ENCODE peak calls at places on chromosomes 16 and 17, in four cellular contexts. N, X, P and C are unnamed samples.

GRCh38 chr16:49637511-49637910 is 218.4 kb downstream of the ZNF423 start:
- DNase-seq in N (no peak), X (no peak), P (no peak), C (no peak)

GRCh38 chr16:77584205-77584859 is 138.0 kb upstream of the NUDT7 start:
- DNase-seq in N (peak; percentile 83), X (peak; percentile 36), P (peak; percentile 79), C (peak; percentile 87)

GRCh38 chr17:36825113-36825955 is 111.9 kb upstream of the LHX1 start:
- DNase-seq in N (no peak), X (no peak), P (no peak), C (no peak)

GRCh38 chr16:66081967-66082366 is 284.5 kb upstream of the CDH5 start:
- DNase-seq in N (peak; percentile 50), X (no peak), P (peak; percentile 96), C (peak; percentile 40)

GRCh38 chr16:46830417-46830901 is 521 bp downstream of the C16orf87 start:
- DNase-seq in N (no peak), X (peak; percentile 55), P (peak; percentile 2), C (no peak)

GRCh38 chr17:28878981-28879380 is 18.6 kb downstream of the FLOT2 start:
- DNase-seq in N (peak; percentile 44), X (no peak), P (peak; percentile 33), C (peak; percentile 78)

GRCh38 chr16:88072571-88073001 is 121.4 kb downstream of the BANP start:
- DNase-seq in N (no peak), X (peak; percentile 18), P (no peak), C (no peak)

GRCh38 chr16:49910761-49911160 is 54.8 kb upstream of the ZNF423 start:
- DNase-seq in N (no peak), X (no peak), P (no peak), C (no peak)

GRCh38 chr17:41553176-41553575 is 18.7 kb downstream of the KRT9 start:
- DNase-seq in N (no peak), X (no peak), P (peak; percentile 56), C (no peak)

GRCh38 chr17:39553326-39553945 is 54.3 kb downstream of the NEUROD2 start:
- DNase-seq in N (peak; percentile 9), X (no peak), P (peak; percentile 50), C (peak; percentile 70)

GRCh38 chr17:7835818-7836595 is 2.0 kb downstream of the KDM6B start:
- DNase-seq in N (peak; percentile 72), X (peak; percentile 86), P (peak; percentile 49), C (peak; percentile 69)

GRCh38 chr16:23351360-23351759 is 49.3 kb downstream of the SCNN1B start:
- DNase-seq in N (no peak), X (no peak), P (no peak), C (no peak)

GRCh38 chr17:74541176-74542111 is 4.5 kb downstream of the CD300C start:
- DNase-seq in N (no peak), X (no peak), P (no peak), C (no peak)

GRCh38 chr17:52930581-52930980 is 772.1 kb upstream of the CA10 start:
- DNase-seq in N (no peak), X (no peak), P (no peak), C (no peak)

GRCh38 chr17:60604686-60605334 is 4.8 kb downstream of the PPM1D start:
- DNase-seq in N (peak; percentile 41), X (peak; percentile 34), P (peak; percentile 67), C (peak; percentile 44)

GRCh38 chr17:77280304-77280910 is 139.6 kb downstream of the SEC14L1 start:
- DNase-seq in N (peak; percentile 89), X (no peak), P (peak; percentile 80), C (no peak)

GRCh38 chr17:49063652-49064051 is 66.5 kb downstream of the IGF2BP1 start:
- DNase-seq in N (no peak), X (no peak), P (no peak), C (peak; percentile 38)

GRCh38 chr16:49855280-49855821 is 561 bp downstream of the ZNF423 start:
- DNase-seq in N (peak; percentile 82), X (peak; percentile 91), P (peak; percentile 63), C (peak; percentile 82)

GRCh38 chr17:42436401-42436800 is 13.3 kb upstream of the CAVIN1 start:
- DNase-seq in N (peak; percentile 99), X (peak; percentile 60), P (peak; percentile 100), C (peak; percentile 97)

GRCh38 chr16:18842565-18842964 is 41.2 kb upstream of the ARL6IP1 start:
- DNase-seq in N (no peak), X (no peak), P (no peak), C (no peak)

GRCh38 chr16:30778549-30779244 is 8.3 kb downstream of the ZNF629 start:
- DNase-seq in N (peak; percentile 88), X (no peak), P (peak; percentile 62), C (peak; percentile 82)

GRCh38 chr16:66569827-66570405 is 3.7 kb downstream of the CMTM1 start:
- DNase-seq in N (peak; percentile 74), X (no peak), P (peak; percentile 72), C (peak; percentile 74)

GRCh38 chr17:61355475-61355874 is 44.2 kb upstream of the TBX2 start:
- DNase-seq in N (no peak), X (no peak), P (no peak), C (no peak)

GRCh38 chr16:64627288-64627687 is 494.6 kb downstream of the CDH11 start:
- DNase-seq in N (no peak), X (no peak), P (peak; percentile 7), C (peak; percentile 27)

GRCh38 chr17:15957206-15957605 is 12.3 kb downstream of the ADORA2B start:
- DNase-seq in N (no peak), X (no peak), P (no peak), C (no peak)

GRCh38 chr16:88534731-88535141 is 35.5 kb upstream of the ZC3H18 start:
- DNase-seq in N (peak; percentile 42), X (peak; percentile 75), P (peak; percentile 37), C (peak; percentile 67)

GRCh38 chr17:1228752-1229353 is 41.4 kb upstream of the BHLHA9 start:
- DNase-seq in N (no peak), X (no peak), P (no peak), C (no peak)

GRCh38 chr16:89200850-89201466 is 621 bp upstream of the SLC22A31 start:
- DNase-seq in N (no peak), X (peak; percentile 16), P (no peak), C (no peak)

GRCh38 chr16:11194913-11195312 is 61.1 kb downstream of the SOCS1 start:
- DNase-seq in N (no peak), X (no peak), P (no peak), C (no peak)

GRCh38 chr17:19513897-19514488 is 19.7 kb upstream of the SLC47A1 start:
- DNase-seq in N (peak; percentile 69), X (peak; percentile 70), P (peak; percentile 67), C (peak; percentile 78)

GRCh38 chr16:8936421-8936820 is 27.3 kb downstream of the USP7 start:
- DNase-seq in N (peak; percentile 30), X (no peak), P (peak; percentile 54), C (peak; percentile 58)

GRCh38 chr16:86657972-86658371 is 79.6 kb downstream of the FOXL1 start:
- DNase-seq in N (no peak), X (no peak), P (no peak), C (no peak)
- H3K4me3 ChIP-seq in N (no peak overlapping the region), X (no peak overlapping the region), P (no peak overlapping the region), C (no peak overlapping the region)

GRCh38 chr17:67374329-67375053 is 2.6 kb upstream of the PITPNC1 start:
- DNase-seq in N (peak; percentile 85), X (peak; percentile 91), P (peak; percentile 85), C (peak; percentile 92)
- TF ChIP-seq CTCF in N (peak; percentile 86), X (peak; percentile 80), P (peak; percentile 91), C (peak; percentile 90)

DNA sequence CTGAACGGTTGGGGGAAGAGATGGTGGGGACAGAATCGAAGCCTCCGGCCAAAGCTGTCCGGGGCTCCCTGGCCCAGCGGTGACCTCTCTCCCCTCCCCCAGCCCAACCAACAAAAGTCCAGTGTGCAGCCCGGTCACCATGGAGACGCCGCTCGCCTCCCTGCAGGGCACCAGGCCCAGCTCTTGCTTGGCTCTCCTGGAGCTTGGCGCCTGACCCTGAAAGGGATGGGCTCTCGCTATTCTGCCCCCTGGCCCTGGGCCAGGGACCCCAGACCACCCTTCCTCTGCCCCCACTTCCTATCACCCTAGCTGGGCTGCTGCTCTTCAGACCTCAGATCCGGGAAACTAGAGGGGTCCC is 1.3 kb downstream of the METRN start:
- DNase-seq in N (peak; percentile 54), X (no peak), P (peak; percentile 48), C (peak; percentile 68)
- H3K4me3 ChIP-seq in N (no peak overlapping the region), X (peak overlapping the region; percentile 66), P (peak overlapping the region; percentile 49), C (peak overlapping the region; percentile 63)

GRCh38 chr16:79169239-79169638 is 431.3 kb downstream of the MAF start:
- DNase-seq in N (no peak), X (peak; percentile 39), P (peak; percentile 28), C (no peak)
- TF ChIP-seq CTCF in N (no peak), X (no peak), P (no peak), C (no peak)

GRCh38 chr17:47967607-47968252 is 3.2 kb upstream of the CDK5RAP3 start:
- DNase-seq in N (peak; percentile 69), X (no peak), P (peak; percentile 89), C (peak; percentile 68)
- H3K4me3 ChIP-seq in N (no peak overlapping the region), X (no peak overlapping the region), P (no peak overlapping the region), C (no peak overlapping the region)

DNA sequence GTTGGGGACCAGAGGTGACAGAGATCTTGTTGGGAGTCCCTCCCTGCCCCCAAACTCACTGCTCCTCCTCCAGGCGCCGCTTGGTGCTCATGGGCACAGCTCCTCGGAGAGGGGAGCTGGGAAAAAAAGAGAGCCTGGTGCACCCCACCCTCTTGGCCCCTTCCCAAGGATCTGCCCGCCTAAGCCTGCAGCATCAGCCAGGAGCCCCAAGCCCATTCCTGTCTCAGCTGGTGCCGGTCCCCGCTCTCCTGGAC is 400 bp downstream of the HCFC1R1 start:
- DNase-seq in N (peak; percentile 56), X (no peak), P (peak; percentile 74), C (peak; percentile 64)
- TF ChIP-seq CTCF in N (no peak), X (no peak), P (no peak), C (no peak)

GRCh38 chr17:45228985-45229517 is 7.4 kb downstream of the FMNL1 start:
- DNase-seq in N (peak; percentile 96), X (peak; percentile 93), P (peak; percentile 94), C (peak; percentile 95)

GRCh38 chr17:45228121-45228941 is 6.6 kb downstream of the FMNL1 start:
- DNase-seq in N (no peak), X (peak; percentile 47), P (no peak), C (no peak)

GRCh38 chr17:45226620-45227019 is 4.9 kb downstream of the FMNL1 start:
- DNase-seq in N (no peak), X (no peak), P (no peak), C (no peak)

GRCh38 chr17:45227101-45227591 is 5.5 kb downstream of the FMNL1 start:
- DNase-seq in N (peak; percentile 28), X (peak; percentile 49), P (peak; percentile 29), C (peak; percentile 27)

DNA sequence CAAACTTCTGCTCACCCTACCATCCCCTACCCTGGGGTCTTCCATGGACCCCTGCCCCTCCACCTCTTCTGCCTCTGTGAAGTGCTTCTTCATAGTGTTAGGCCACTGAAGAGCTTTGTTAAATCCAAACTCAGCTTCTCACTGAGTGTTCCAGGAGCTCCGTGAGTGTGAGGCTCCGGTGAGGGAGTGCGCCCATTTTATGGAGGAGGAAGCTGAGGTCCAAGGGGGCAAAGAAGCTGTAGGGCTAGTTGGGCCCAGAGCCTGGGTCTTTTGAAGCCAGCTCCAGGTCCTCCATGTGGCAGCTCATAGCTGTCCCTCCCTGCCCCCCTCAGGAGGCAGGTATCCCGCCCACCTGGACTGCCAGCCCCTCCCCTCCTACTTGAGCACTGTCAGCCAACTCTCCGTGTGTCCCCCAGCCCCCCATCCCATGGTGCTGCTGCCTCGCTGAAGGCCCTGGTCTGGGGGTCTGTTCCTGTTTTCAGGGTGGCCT is 6.0 kb downstream of the FMNL1 start:
- DNase-seq in N (no peak), X (peak; percentile 32), P (no peak), C (no peak)
- H3K4me3 ChIP-seq in N (no peak overlapping the region), X (peak overlapping the region; percentile 3), P (no peak overlapping the region), C (no peak overlapping the region)